ENCODE peak calls at places on chromosome 22, in five cellular contexts. W, M, R, Q and F are unnamed samples.

GRCh38 chr22:36948273-36949055 is 35.0 kb downstream of the CSF2RB start:
- DNase-seq in M (no peak), R (no peak), W (no peak), Q (no peak), F (no peak)

GRCh38 chr22:43203471-43203981 is 16.6 kb upstream of the TTLL12 start:
- DNase-seq in Q (no peak), M (no peak), R (no peak), W (peak), F (no peak)

GRCh38 chr22:46795845-46796565 is 33.6 kb downstream of the TBC1D22A start:
- DNase-seq in Q (no peak), R (no peak), W (no peak), M (no peak), F (no peak)

GRCh38 chr22:17903564-17904295 is 120.6 kb downstream of the MICAL3 start:
- DNase-seq in M (no peak), Q (peak), R (no peak), W (peak), F (no peak)

GRCh38 chr22:38203090-38203810 is 1.5 kb downstream of the MAFF start:
- DNase-seq in W (peak), R (no peak), M (no peak), Q (no peak), F (peak)

GRCh38 chr22:30878516-30879365 is 89.8 kb downstream of the MORC2 start:
- DNase-seq in W (no peak), R (no peak), Q (no peak), M (no peak), F (no peak)

GRCh38 chr22:35917651-35918050 is 111.0 kb downstream of the RBFOX2 start:
- DNase-seq in R (no peak), Q (no peak), M (no peak), W (no peak), F (no peak)

GRCh38 chr22:41487037-41487963 is 18.4 kb downstream of the ACO2 start:
- DNase-seq in W (no peak), Q (no peak), R (no peak), M (no peak), F (no peak)

GRCh38 chr22:23401111-23401909 is 178.8 kb downstream of the IGLL1 start:
- DNase-seq in W (no peak), M (no peak), Q (peak), R (no peak), F (no peak)

GRCh38 chr22:41862530-41863266 is 29.8 kb downstream of the SREBF2 start:
- DNase-seq in W (no peak), Q (no peak), R (no peak), M (no peak), F (peak)

GRCh38 chr22:26134654-26135330 is 34.5 kb upstream of the SEZ6L start:
- DNase-seq in M (no peak), Q (no peak), R (no peak), W (peak), F (no peak)

GRCh38 chr22:37406836-37407235 is 20.4 kb downstream of the ELFN2 start:
- DNase-seq in W (no peak), Q (no peak), R (no peak), M (no peak), F (peak)

GRCh38 chr22:32985899-32986772 is 72.0 kb downstream of the SYN3 start:
- DNase-seq in Q (peak), M (peak), R (no peak), W (peak), F (peak)